ENCODE peak calls at places on chromosomes 11 and 22, in six cellular contexts. D, H, U, R, Y and J are unnamed samples.

GRCh38 chr22:32177221-32177765 is 18.2 kb upstream of the C22orf42 start:
- DNase-seq in D (no peak), H (no peak), R (no peak), U (no peak), Y (no peak), J (no peak)

GRCh38 chr11:65867284-65868071 is 5.1 kb downstream of the EFEMP2 start:
- DNase-seq in H (no peak), R (no peak), Y (no peak), U (no peak), D (no peak), J (peak)

GRCh38 chr11:20159680-20160381 is 444 bp downstream of the DBX1 start:
- DNase-seq in U (no peak), R (no peak), D (no peak), H (no peak), Y (no peak), J (no peak)

GRCh38 chr11:35206616-35207015 is 67.6 kb downstream of the CD44 start:
- DNase-seq in R (no peak), H (no peak), D (no peak), Y (no peak), U (no peak), J (no peak)

GRCh38 chr11:111305403-111305802 is 7.1 kb downstream of the POU2AF3 start:
- DNase-seq in Y (no peak), D (no peak), H (no peak), R (no peak), U (no peak), J (no peak)

GRCh38 chr11:47243454-47243853 is 5.2 kb downstream of the ACP2 start:
- DNase-seq in D (no peak), H (no peak), Y (no peak), U (no peak), R (no peak), J (no peak)

GRCh38 chr22:30402036-30402759 is 5.4 kb downstream of the SEC14L2 start:
- DNase-seq in R (no peak), H (no peak), D (no peak), U (no peak), Y (no peak), J (no peak)

GRCh38 chr11:100855466-100856067 is 168.5 kb downstream of the ARHGAP42 start:
- DNase-seq in D (no peak), Y (no peak), U (no peak), R (peak), H (no peak), J (peak)

GRCh38 chr11:369336-370018 is at the start of gene B4GALNT4:
- DNase-seq in R (no peak), U (peak), H (no peak), D (no peak), Y (peak), J (no peak)

GRCh38 chr22:28750471-28750881 is 8.6 kb downstream of the HSCB start:
- DNase-seq in R (no peak), H (no peak), U (no peak), Y (no peak), D (no peak), J (no peak)

GRCh38 chr11:117381481-117381880 is 53.8 kb downstream of the CEP164 start:
- DNase-seq in Y (no peak), R (no peak), U (no peak), D (no peak), H (no peak), J (no peak)

GRCh38 chr11:117232911-117233409 is 489 bp downstream of the RNF214 start:
- DNase-seq in H (peak), Y (no peak), U (no peak), D (no peak), R (no peak), J (peak)

GRCh38 chr22:29327089-29327764 is 11.7 kb upstream of the RASL10A start:
- DNase-seq in U (no peak), R (no peak), Y (no peak), D (no peak), H (no peak), J (no peak)

GRCh38 chr11:95354304-95354703 is 123.3 kb upstream of the SESN3 start:
- DNase-seq in H (no peak), U (no peak), D (no peak), Y (no peak), R (no peak), J (no peak)

GRCh38 chr11:94933225-94934130 is 39.9 kb downstream of the CWC15 start:
- DNase-seq in H (no peak), U (no peak), R (no peak), D (no peak), Y (no peak), J (no peak)

GRCh38 chr22:48953830-48954229 is 873.8 kb downstream of the BRD1 start:
- DNase-seq in D (no peak), Y (no peak), R (no peak), H (peak), U (no peak), J (no peak)

GRCh38 chr22:20610243-20610686 is 102.9 kb downstream of the MED15 start:
- DNase-seq in Y (no peak), H (no peak), R (no peak), D (no peak), U (no peak), J (no peak)

GRCh38 chr11:65415499-65416340 is 6.9 kb upstream of the NEAT1 start:
- DNase-seq in R (no peak), U (no peak), D (peak), H (no peak), Y (no peak), J (no peak)

GRCh38 chr11:83573097-83573496 is 286.9 kb upstream of the CCDC90B start:
- DNase-seq in H (no peak), U (no peak), D (no peak), Y (no peak), R (no peak), J (no peak)

GRCh38 chr22:48753381-48753730 is 1074.3 kb downstream of the BRD1 start:
- DNase-seq in U (no peak), D (no peak), R (no peak), Y (no peak), H (peak), J (no peak)

GRCh38 chr11:92455221-92455790 is 230.7 kb downstream of the FAT3 start:
- DNase-seq in U (no peak), H (no peak), R (no peak), D (no peak), Y (no peak), J (no peak)

GRCh38 chr11:64649304-64649703 is 58.3 kb downstream of the SLC22A12 start:
- DNase-seq in D (no peak), Y (no peak), U (no peak), R (peak), H (no peak), J (peak)

GRCh38 chr11:65047581-65048422 is 6.8 kb downstream of the SAC3D1 start:
- DNase-seq in Y (peak), H (peak), U (no peak), D (no peak), R (no peak), J (no peak)

GRCh38 chr11:57527056-57527631 is 3.4 kb downstream of the TIMM10 start:
- DNase-seq in R (peak), U (peak), D (no peak), Y (peak), H (peak), J (peak)

GRCh38 chr11:134513585-134514120 is 101.6 kb upstream of the B3GAT1 start:
- DNase-seq in R (no peak), U (no peak), H (no peak), Y (no peak), D (peak), J (no peak)

GRCh38 chr11:45031912-45032519 is 81.3 kb upstream of the TP53I11 start:
- DNase-seq in D (no peak), U (no peak), Y (no peak), R (no peak), H (no peak), J (peak)

GRCh38 chr11:126561327-126561893 is 205.9 kb downstream of the ST3GAL4 start:
- DNase-seq in H (no peak), D (no peak), R (no peak), U (no peak), Y (peak), J (peak)

GRCh38 chr11:27468643-27469332 is 3.8 kb downstream of the LGR4 start:
- DNase-seq in D (no peak), H (no peak), Y (no peak), U (no peak), R (no peak), J (peak)